ENCODE peak calls at places on chromosomes 5 and 9, in four cellular contexts. D, N, U and M are unnamed samples.

GRCh38 chr5:129474544-129474943 is 14.4 kb downstream of the ADAMTS19 start:
- DNase-seq in D (no peak), N (no peak), U (no peak), M (peak)

GRCh38 chr5:673140-673836 is 19.9 kb downstream of the TPPP start:
- DNase-seq in D (no peak), N (no peak), U (no peak), M (no peak)

GRCh38 chr5:59548807-59549357 is 344.6 kb downstream of the PDE4D start:
- DNase-seq in D (no peak), N (no peak), U (no peak), M (no peak)

GRCh38 chr5:134581241-134581981 is 51.2 kb downstream of the SAR1B start:
- DNase-seq in D (no peak), N (peak), U (no peak), M (no peak)

GRCh38 chr5:122933926-122934325 is 88.5 kb downstream of the SNX24 start:
- DNase-seq in D (no peak), N (no peak), U (no peak), M (no peak)

GRCh38 chr9:32278991-32279390 is 105.5 kb upstream of the ACO1 start:
- DNase-seq in D (no peak), N (no peak), U (no peak), M (no peak)

GRCh38 chr9:115883467-115884329 is 269.9 kb upstream of the PAPPA start:
- DNase-seq in D (no peak), N (no peak), U (no peak), M (peak)

GRCh38 chr5:33806736-33807442 is 84.9 kb downstream of the ADAMTS12 start:
- DNase-seq in D (no peak), N (no peak), U (no peak), M (no peak)

GRCh38 chr9:116218399-116218798 is 64.8 kb downstream of the PAPPA start:
- DNase-seq in D (no peak), N (no peak), U (no peak), M (no peak)

GRCh38 chr5:15499528-15500325 is at the start of gene FBXL7:
- DNase-seq in D (no peak), N (peak), U (no peak), M (no peak)

GRCh38 chr5:96753848-96754247 is 53.9 kb downstream of the ERAP1 start:
- DNase-seq in D (no peak), N (no peak), U (no peak), M (no peak)

GRCh38 chr9:95053611-95054440 is 263.7 kb downstream of the FANCC start:
- DNase-seq in D (no peak), N (no peak), U (no peak), M (no peak)

GRCh38 chr9:95047452-95048224 is 269.9 kb downstream of the FANCC start:
- DNase-seq in D (no peak), N (no peak), U (no peak), M (no peak)

GRCh38 chr9:95048225-95049087 is 269.1 kb downstream of the FANCC start:
- DNase-seq in D (peak), N (peak), U (peak), M (no peak)

GRCh38 chr9:95045751-95046150 is 271.8 kb downstream of the FANCC start:
- DNase-seq in D (no peak), N (no peak), U (no peak), M (no peak)

GRCh38 chr9:95049761-95050160 is 267.7 kb downstream of the FANCC start:
- DNase-seq in D (peak), N (no peak), U (no peak), M (no peak)
- H3K4me3 ChIP-seq in D (no peak), N (peak), U (no peak), M (no peak)

DNA sequence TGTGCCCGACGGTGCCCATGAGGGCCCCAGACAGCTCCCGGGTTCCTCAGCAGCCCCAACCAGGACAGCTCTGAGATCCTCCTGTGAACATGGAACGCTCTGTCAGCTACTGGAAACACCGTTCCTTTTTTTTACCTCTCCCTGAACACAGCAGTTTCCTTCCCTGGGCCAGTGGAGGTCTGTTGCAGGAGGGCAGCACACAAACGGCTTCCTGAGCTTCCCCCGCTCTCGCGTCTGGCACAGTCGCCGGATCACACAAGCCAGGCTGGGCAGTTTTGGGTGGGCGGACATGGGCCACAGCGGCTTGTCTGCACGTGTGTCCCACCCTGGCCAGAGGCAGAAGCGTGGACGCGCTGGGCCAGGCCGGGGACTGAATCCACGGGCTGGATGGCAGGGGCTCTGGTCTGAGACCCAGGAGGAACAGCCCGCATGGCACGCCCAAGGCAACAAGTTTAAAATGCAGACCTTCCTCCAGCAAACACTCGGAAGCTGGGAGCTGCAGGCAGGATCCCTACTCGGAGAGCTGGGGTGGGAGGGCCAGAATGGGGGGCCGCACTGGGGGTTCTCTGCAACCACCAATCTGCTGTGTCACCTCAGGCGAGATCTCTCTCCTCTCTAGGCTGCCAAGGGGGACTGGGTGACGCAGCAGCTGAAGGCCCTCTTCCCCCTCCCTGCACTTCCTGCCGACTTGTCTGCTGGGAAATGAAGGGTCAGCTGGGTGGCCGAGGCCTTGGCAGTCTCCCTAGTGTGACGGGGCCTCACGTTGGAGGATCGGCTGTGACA is 106.9 kb upstream of the SARDH start:
- DNase-seq in D (peak), N (peak), U (no peak), M (no peak)
- H3K4me3 ChIP-seq in D (no peak), N (peak), U (no peak), M (no peak)

GRCh38 chr5:180807654-180808414 is 5.2 kb upstream of the MGAT1 start:
- DNase-seq in D (no peak), N (no peak), U (no peak), M (no peak)
- H3K4me3 ChIP-seq in D (peak), N (peak), U (peak), M (peak)

GRCh38 chr5:43010956-43011355 is 29.2 kb downstream of the ANXA2R start:
- DNase-seq in D (no peak), N (no peak), U (no peak), M (no peak)
- H3K4me3 ChIP-seq in D (no peak), N (no peak), U (no peak), M (no peak)

GRCh38 chr5:158754018-158754514 is 345.6 kb downstream of the EBF1 start:
- DNase-seq in D (no peak), N (no peak), U (no peak), M (no peak)
- H3K4me3 ChIP-seq in D (no peak), N (no peak), U (no peak), M (no peak)

DNA sequence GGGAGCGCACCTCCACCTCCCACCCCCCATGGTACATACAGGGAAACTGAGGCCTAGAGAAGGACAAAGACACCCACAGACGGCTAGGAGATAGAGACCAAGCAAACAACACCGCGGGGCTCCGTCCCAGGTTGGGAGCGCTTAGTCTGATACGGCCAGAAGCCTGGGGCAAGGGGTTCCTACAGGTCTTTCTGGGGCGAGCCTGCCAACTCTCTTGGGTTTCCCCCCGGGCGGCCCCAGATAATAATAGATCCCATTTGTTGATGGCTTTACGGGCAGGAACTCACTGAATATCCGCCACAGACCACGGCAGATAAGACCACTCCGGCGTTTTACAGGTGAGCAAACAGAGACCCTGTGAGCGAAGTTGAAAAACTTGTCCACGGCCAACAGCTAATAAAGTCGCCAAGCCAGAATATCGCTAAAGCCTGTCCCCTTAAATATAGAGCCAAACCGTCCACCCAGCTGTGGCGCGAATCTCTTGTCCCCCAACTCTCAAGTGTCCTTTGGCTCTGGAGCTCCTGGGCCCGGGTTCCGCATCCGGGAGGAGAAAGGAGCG is 5.1 kb upstream of the EBF1 start:
- DNase-seq in D (no peak), N (no peak), U (no peak), M (no peak)
- H3K4me3 ChIP-seq in D (no peak), N (no peak), U (no peak), M (no peak)

DNA sequence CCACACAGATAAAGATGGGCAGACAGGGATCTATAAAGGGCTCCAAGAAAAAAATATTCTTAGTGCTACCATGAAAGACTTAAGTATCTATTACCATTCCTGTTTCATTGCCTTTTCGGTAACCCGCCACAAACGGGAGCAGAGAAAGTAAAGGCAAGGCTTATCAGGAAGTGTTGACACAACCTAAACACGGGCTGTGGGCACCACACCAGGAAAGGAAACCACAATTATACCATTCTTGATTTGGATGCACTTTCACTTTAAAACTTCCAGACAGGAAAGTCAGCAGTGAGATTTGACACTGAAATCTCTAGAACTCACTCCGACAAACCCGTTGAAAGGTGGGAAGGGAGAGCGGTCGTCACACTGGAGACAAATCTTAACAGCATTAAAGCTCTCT is 6.5 kb downstream of the TLE1 start:
- DNase-seq in D (no peak), N (no peak), U (no peak), M (peak)
- H3K4me3 ChIP-seq in D (no peak), N (peak), U (no peak), M (no peak)